ENCODE peak calls at places on chromosome 6, in four cellular contexts. One of them, this sample, is unnamed.

GRCh38 chr6:56862415-56863175 is 92.3 kb upstream of the BEND6 start:
- DNase-seq in H1: no peak
- DNase-seq in H9: no peak
- DNase-seq in mesendoderm: no peak
- DNase-seq in this sample: peak; percentile 17

GRCh38 chr6:158775832-158776231 is 43.3 kb downstream of the EZR start:
- DNase-seq in H1: no peak
- DNase-seq in H9: no peak
- DNase-seq in mesendoderm: no peak
- DNase-seq in this sample: no peak

GRCh38 chr6:123997223-123997622 is 193.6 kb downstream of the NKAIN2 start:
- DNase-seq in H1: no peak
- DNase-seq in H9: no peak
- DNase-seq in mesendoderm: no peak
- DNase-seq in this sample: peak; percentile 4

GRCh38 chr6:40754481-40755045 is 167.4 kb upstream of the LRFN2 start:
- DNase-seq in H1: no peak
- DNase-seq in H9: peak; percentile 40
- DNase-seq in mesendoderm: no peak
- DNase-seq in this sample: no peak

GRCh38 chr6:154358019-154358545 is 1.5 kb upstream of the IPCEF1 start:
- DNase-seq in H1: no peak
- DNase-seq in H9: no peak
- DNase-seq in mesendoderm: no peak
- DNase-seq in this sample: peak; percentile 51

GRCh38 chr6:66731310-66731709 is 1024.3 kb upstream of the EYS start:
- DNase-seq in H1: no peak
- DNase-seq in H9: no peak
- DNase-seq in mesendoderm: no peak
- DNase-seq in this sample: no peak

GRCh38 chr6:167424060-167424673 is 99.3 kb downstream of the TTLL2 start:
- DNase-seq in H1: no peak
- DNase-seq in H9: peak; percentile 45
- DNase-seq in mesendoderm: peak; percentile 7
- DNase-seq in this sample: peak; percentile 44

GRCh38 chr6:136657629-136658028 is 107.4 kb upstream of the MAP7 start:
- DNase-seq in H1: no peak
- DNase-seq in H9: no peak
- DNase-seq in mesendoderm: no peak
- DNase-seq in this sample: peak; percentile 72

GRCh38 chr6:127459231-127459641 is at the start of gene KIAA0408:
- DNase-seq in H1: no peak
- DNase-seq in H9: peak; percentile 81
- DNase-seq in mesendoderm: peak; percentile 82
- DNase-seq in this sample: peak; percentile 10

GRCh38 chr6:30684386-30685156 is 1.9 kb downstream of the PPP1R18 start:
- DNase-seq in H1: no peak
- DNase-seq in H9: no peak
- DNase-seq in mesendoderm: peak; percentile 38
- DNase-seq in this sample: no peak
- H4K8ac ChIP-seq in H1: no peak overlapping the region
- H4K8ac ChIP-seq in H9: no peak overlapping the region
- H4K8ac ChIP-seq in mesendoderm: no peak overlapping the region
- H4K8ac ChIP-seq in this sample: peak overlapping the region; percentile 50

GRCh38 chr6:4910060-4910746 is 93.6 kb downstream of the RPP40 start:
- DNase-seq in H1: no peak
- DNase-seq in H9: no peak
- DNase-seq in mesendoderm: no peak
- DNase-seq in this sample: no peak
- H3K79me2 ChIP-seq in H1: peaks cover 96% of the 10 kb centered on the region
- H3K79me2 ChIP-seq in H9: peaks cover 19% of the 10 kb centered on the region
- H3K79me2 ChIP-seq in mesendoderm: peaks cover 36% of the 10 kb centered on the region
- H3K79me2 ChIP-seq in this sample: peaks cover 11% of the 10 kb centered on the region

GRCh38 chr6:46706464-46706863 is 18.8 kb downstream of the TDRD6 start:
- DNase-seq in H1: no peak
- DNase-seq in H9: no peak
- DNase-seq in mesendoderm: no peak
- DNase-seq in this sample: no peak

GRCh38 chr6:46704562-46704961 is 16.9 kb downstream of the TDRD6 start:
- DNase-seq in H1: no peak
- DNase-seq in H9: no peak
- DNase-seq in mesendoderm: peak; percentile 24
- DNase-seq in this sample: peak; percentile 26
- H4K8ac ChIP-seq in H1: no peak overlapping the region
- H4K8ac ChIP-seq in H9: no peak overlapping the region
- H4K8ac ChIP-seq in mesendoderm: no peak overlapping the region
- H4K8ac ChIP-seq in this sample: no peak overlapping the region

GRCh38 chr6:90093558-90094073 is 199.3 kb downstream of the GJA10 start:
- DNase-seq in H1: no peak
- DNase-seq in H9: no peak
- DNase-seq in mesendoderm: no peak
- DNase-seq in this sample: no peak

GRCh38 chr6:90095145-90095544 is 200.9 kb downstream of the GJA10 start:
- DNase-seq in H1: no peak
- DNase-seq in H9: no peak
- DNase-seq in mesendoderm: no peak
- DNase-seq in this sample: no peak

GRCh38 chr6:90096818-90097217 is 199.8 kb downstream of the BACH2 start:
- DNase-seq in H1: no peak
- DNase-seq in H9: no peak
- DNase-seq in mesendoderm: no peak
- DNase-seq in this sample: no peak

GRCh38 chr6:90097357-90097756 is 199.3 kb downstream of the BACH2 start:
- DNase-seq in H1: no peak
- DNase-seq in H9: no peak
- DNase-seq in mesendoderm: no peak
- DNase-seq in this sample: no peak

DNA sequence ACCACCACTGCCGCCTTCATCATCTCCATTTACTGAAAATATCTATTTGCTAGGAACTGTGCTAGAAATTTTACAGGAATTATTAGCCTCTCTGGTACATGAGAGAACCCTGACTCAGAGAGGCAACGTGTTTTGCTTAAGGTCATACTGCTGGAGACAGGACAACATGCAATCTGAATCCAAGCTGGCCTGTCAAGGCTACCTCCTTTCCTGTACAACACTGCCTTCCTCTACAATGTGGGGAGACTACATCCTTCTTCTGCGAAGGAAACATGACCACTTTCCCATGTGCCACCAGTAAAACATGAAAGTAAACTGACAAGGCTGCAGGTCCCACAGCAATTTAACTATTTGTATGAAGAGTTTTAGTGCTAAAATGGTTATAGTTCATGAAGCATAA is 200.9 kb downstream of the BACH2 start:
- DNase-seq in H1: no peak
- DNase-seq in H9: no peak
- DNase-seq in mesendoderm: no peak
- DNase-seq in this sample: no peak
- H3K79me2 ChIP-seq in H1: no peaks in the 10 kb centered on the region
- H3K79me2 ChIP-seq in H9: no peaks in the 10 kb centered on the region
- H3K79me2 ChIP-seq in mesendoderm: no peaks in the 10 kb centered on the region
- H3K79me2 ChIP-seq in this sample: no peaks in the 10 kb centered on the region

GRCh38 chr6:35050291-35050987 is 90.7 kb downstream of the TCP11 start:
- DNase-seq in H1: no peak
- DNase-seq in H9: no peak
- DNase-seq in mesendoderm: no peak
- DNase-seq in this sample: no peak
- H4K8ac ChIP-seq in H1: no peak overlapping the region
- H4K8ac ChIP-seq in H9: no peak overlapping the region
- H4K8ac ChIP-seq in mesendoderm: no peak overlapping the region
- H4K8ac ChIP-seq in this sample: no peak overlapping the region

GRCh38 chr6:27081188-27081587 is 166.3 kb upstream of the PRSS16 start:
- DNase-seq in H1: no peak
- DNase-seq in H9: no peak
- DNase-seq in mesendoderm: no peak
- DNase-seq in this sample: peak; percentile 92
- H3K79me2 ChIP-seq in H1: no peaks in the 10 kb centered on the region
- H3K79me2 ChIP-seq in H9: no peaks in the 10 kb centered on the region
- H3K79me2 ChIP-seq in mesendoderm: no peaks in the 10 kb centered on the region
- H3K79me2 ChIP-seq in this sample: no peaks in the 10 kb centered on the region

GRCh38 chr6:113185299-113185698 is 671.8 kb upstream of the MARCKS start:
- DNase-seq in H1: no peak
- DNase-seq in H9: no peak
- DNase-seq in mesendoderm: no peak
- DNase-seq in this sample: no peak
- H4K8ac ChIP-seq in H1: no peak overlapping the region
- H4K8ac ChIP-seq in H9: no peak overlapping the region
- H4K8ac ChIP-seq in mesendoderm: no peak overlapping the region
- H4K8ac ChIP-seq in this sample: no peak overlapping the region

DNA sequence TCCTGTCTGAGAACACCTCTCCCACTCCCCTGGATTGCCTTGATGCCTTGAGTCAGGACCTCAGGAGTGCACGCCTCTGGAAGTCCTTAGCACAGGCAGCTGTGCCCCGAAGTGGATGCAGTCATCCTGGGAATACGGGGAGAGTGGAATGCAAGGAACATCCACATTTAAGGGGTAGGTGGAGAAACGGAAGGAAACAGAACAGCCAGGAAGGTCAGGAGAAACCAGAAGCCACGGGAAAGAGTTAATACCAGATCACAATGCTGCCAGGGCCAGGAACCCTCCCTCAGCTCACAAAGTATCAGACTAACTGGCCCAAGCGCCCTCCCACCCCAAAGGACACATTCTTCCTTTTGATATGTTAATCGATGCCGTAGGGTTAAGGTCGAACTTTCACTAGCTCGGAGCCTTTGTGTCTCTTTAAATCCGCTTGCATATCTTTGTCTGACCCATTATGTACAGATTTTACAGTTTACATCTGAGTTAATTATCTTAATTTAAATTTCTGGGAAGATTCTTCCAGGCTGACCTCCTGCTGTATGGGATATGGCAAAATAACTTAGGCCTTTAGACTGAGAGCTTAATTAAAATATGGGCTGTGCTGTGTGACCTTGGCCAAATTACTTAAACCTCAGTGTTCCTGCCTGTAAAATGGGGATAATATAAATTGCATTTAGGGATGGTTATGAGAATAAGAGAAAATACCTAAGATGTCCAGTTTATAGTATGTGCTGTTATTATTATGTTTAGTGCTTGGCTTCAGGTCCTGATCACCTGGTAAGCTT is 24.0 kb upstream of the CCND3 start:
- DNase-seq in H1: peak; percentile 88
- DNase-seq in H9: peak; percentile 93
- DNase-seq in mesendoderm: peak; percentile 98
- DNase-seq in this sample: no peak
- H3K79me2 ChIP-seq in H1: no peaks in the 10 kb centered on the region
- H3K79me2 ChIP-seq in H9: no peaks in the 10 kb centered on the region
- H3K79me2 ChIP-seq in mesendoderm: no peaks in the 10 kb centered on the region
- H3K79me2 ChIP-seq in this sample: no peaks in the 10 kb centered on the region

DNA sequence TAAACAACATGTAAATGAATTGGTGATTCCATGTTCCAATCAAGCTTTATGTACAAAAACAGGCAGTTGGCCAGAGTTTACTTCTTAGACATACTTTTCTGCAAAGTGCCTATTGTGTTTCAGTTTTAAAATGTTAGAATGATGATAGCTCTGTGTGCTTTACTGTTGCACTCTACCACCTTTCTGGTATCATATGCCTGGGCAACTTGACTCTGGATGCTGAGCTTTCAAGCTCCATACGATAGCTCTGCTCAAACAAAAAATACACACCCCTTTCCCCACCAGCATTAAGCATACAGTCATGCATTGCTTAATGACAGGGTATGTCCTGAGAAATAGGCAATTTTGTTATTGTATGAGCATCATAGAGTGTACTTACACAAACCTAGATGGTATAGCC is 123.1 kb downstream of the RCAN2 start:
- DNase-seq in H1: no peak
- DNase-seq in H9: no peak
- DNase-seq in mesendoderm: no peak
- DNase-seq in this sample: no peak
- H4K8ac ChIP-seq in H1: no peak overlapping the region
- H4K8ac ChIP-seq in H9: no peak overlapping the region
- H4K8ac ChIP-seq in mesendoderm: no peak overlapping the region
- H4K8ac ChIP-seq in this sample: no peak overlapping the region